ENCODE peak calls at places on chromosomes 3 and 15, in four cellular contexts. One of them, this sample, is unnamed.

GRCh38 chr3:151282921-151283320 is 4.6 kb upstream of the P2RY14 start:
- DNase-seq in heart left ventricle: no peak
- DNase-seq in breast epithelium: no peak
- DNase-seq in endothelial cell of umbilical vein: peak; percentile 58
- DNase-seq in this sample: no peak

GRCh38 chr3:112374334-112374734 is 41.4 kb downstream of the CD200 start:
- DNase-seq in endothelial cell of umbilical vein: peak; percentile 46
- DNase-seq in breast epithelium: no peak
- DNase-seq in heart left ventricle: no peak
- DNase-seq in this sample: no peak

GRCh38 chr3:23465569-23465968 is 262.4 kb downstream of the UBE2E2 start:
- DNase-seq in breast epithelium: no peak
- DNase-seq in endothelial cell of umbilical vein: no peak
- DNase-seq in heart left ventricle: no peak
- DNase-seq in this sample: no peak

GRCh38 chr3:45993421-45994027 is 2.1 kb downstream of the FYCO1 start:
- DNase-seq in endothelial cell of umbilical vein: no peak
- DNase-seq in breast epithelium: no peak
- DNase-seq in heart left ventricle: no peak
- DNase-seq in this sample: no peak

GRCh38 chr3:47163023-47163989 is 607 bp downstream of the SETD2 start:
- DNase-seq in breast epithelium: no peak
- DNase-seq in endothelial cell of umbilical vein: peak; percentile 57
- DNase-seq in heart left ventricle: peak; percentile 61
- DNase-seq in this sample: peak; percentile 48

GRCh38 chr3:49638445-49638844 is 35.7 kb upstream of the APEH start:
- DNase-seq in heart left ventricle: no peak
- DNase-seq in breast epithelium: no peak
- DNase-seq in endothelial cell of umbilical vein: no peak
- DNase-seq in this sample: no peak

GRCh38 chr3:187628169-187628568 is 42.0 kb downstream of the SST start:
- DNase-seq in heart left ventricle: no peak
- DNase-seq in breast epithelium: no peak
- DNase-seq in endothelial cell of umbilical vein: no peak
- DNase-seq in this sample: no peak

GRCh38 chr15:68154923-68155559 is 50.1 kb downstream of the CALML4 start:
- DNase-seq in heart left ventricle: peak; percentile 32
- DNase-seq in breast epithelium: no peak
- DNase-seq in endothelial cell of umbilical vein: peak; percentile 71
- DNase-seq in this sample: peak; percentile 47

GRCh38 chr3:94596141-94596540 is 533.3 kb downstream of the NSUN3 start:
- DNase-seq in endothelial cell of umbilical vein: no peak
- DNase-seq in breast epithelium: no peak
- DNase-seq in heart left ventricle: no peak
- DNase-seq in this sample: no peak

GRCh38 chr3:129503387-129504010 is 24.9 kb upstream of the RHO start:
- DNase-seq in endothelial cell of umbilical vein: no peak
- DNase-seq in heart left ventricle: no peak
- DNase-seq in breast epithelium: no peak
- DNase-seq in this sample: no peak

GRCh38 chr3:186515115-186515514 is 29.1 kb downstream of the CRYGS start:
- DNase-seq in endothelial cell of umbilical vein: no peak
- DNase-seq in heart left ventricle: no peak
- DNase-seq in breast epithelium: no peak
- DNase-seq in this sample: no peak

GRCh38 chr3:15345051-15345607 is 12.7 kb upstream of the SH3BP5 start:
- DNase-seq in breast epithelium: no peak
- DNase-seq in endothelial cell of umbilical vein: no peak
- DNase-seq in heart left ventricle: no peak
- DNase-seq in this sample: peak; percentile 76

GRCh38 chr15:83208357-83208661 is 686 bp upstream of the HDGFL3 start:
- DNase-seq in breast epithelium: no peak
- DNase-seq in endothelial cell of umbilical vein: no peak
- DNase-seq in heart left ventricle: no peak
- DNase-seq in this sample: no peak

GRCh38 chr3:196942915-196943277 is 568 bp upstream of the NCBP2 start:
- DNase-seq in heart left ventricle: no peak
- DNase-seq in breast epithelium: no peak
- DNase-seq in endothelial cell of umbilical vein: no peak
- DNase-seq in this sample: peak; percentile 13

GRCh38 chr3:32819086-32819450 is 1.3 kb downstream of the TRIM71 start:
- DNase-seq in breast epithelium: no peak
- DNase-seq in endothelial cell of umbilical vein: no peak
- DNase-seq in heart left ventricle: no peak
- DNase-seq in this sample: no peak

GRCh38 chr3:40851836-40852235 is 327.1 kb downstream of the ZNF621 start:
- DNase-seq in breast epithelium: no peak
- DNase-seq in heart left ventricle: no peak
- DNase-seq in endothelial cell of umbilical vein: peak; percentile 59
- DNase-seq in this sample: no peak

GRCh38 chr15:77032647-77033416 is 37.9 kb downstream of the PSTPIP1 start:
- DNase-seq in endothelial cell of umbilical vein: no peak
- DNase-seq in breast epithelium: peak; percentile 8
- DNase-seq in heart left ventricle: no peak
- DNase-seq in this sample: no peak

GRCh38 chr15:77032052-77032646 is 37.2 kb downstream of the PSTPIP1 start:
- DNase-seq in heart left ventricle: peak; percentile 24
- DNase-seq in breast epithelium: no peak
- DNase-seq in endothelial cell of umbilical vein: no peak
- DNase-seq in this sample: no peak

GRCh38 chr15:77030928-77031375 is 36.0 kb downstream of the PSTPIP1 start:
- DNase-seq in endothelial cell of umbilical vein: no peak
- DNase-seq in heart left ventricle: peak; percentile 11
- DNase-seq in breast epithelium: peak; percentile 15
- DNase-seq in this sample: no peak

GRCh38 chr15:77030042-77030927 is 35.4 kb downstream of the PSTPIP1 start:
- DNase-seq in endothelial cell of umbilical vein: no peak
- DNase-seq in heart left ventricle: peak; percentile 24
- DNase-seq in breast epithelium: no peak
- DNase-seq in this sample: no peak

GRCh38 chr15:77031376-77032050 is 36.6 kb downstream of the PSTPIP1 start:
- DNase-seq in endothelial cell of umbilical vein: no peak
- DNase-seq in heart left ventricle: peak; percentile 19
- DNase-seq in breast epithelium: no peak
- DNase-seq in this sample: no peak
- TF ChIP-seq POLR2A in endothelial cell of umbilical vein: no peak
- TF ChIP-seq POLR2A in heart left ventricle: no peak
- TF ChIP-seq POLR2A in breast epithelium: no peak
- TF ChIP-seq POLR2A in this sample: no peak

GRCh38 chr15:40108061-40108854 is 421 bp downstream of the BMF start:
- DNase-seq in heart left ventricle: peak; percentile 86
- DNase-seq in breast epithelium: no peak
- DNase-seq in endothelial cell of umbilical vein: peak; percentile 47
- DNase-seq in this sample: peak; percentile 87
- H3K4me1 ChIP-seq in heart left ventricle: peaks cover 51% of the 10 kb centered on the region
- H3K4me1 ChIP-seq in breast epithelium: peaks cover 35% of the 10 kb centered on the region
- H3K4me1 ChIP-seq in endothelial cell of umbilical vein: peaks cover 14% of the 10 kb centered on the region
- H3K4me1 ChIP-seq in this sample: peaks cover 50% of the 10 kb centered on the region

DNA sequence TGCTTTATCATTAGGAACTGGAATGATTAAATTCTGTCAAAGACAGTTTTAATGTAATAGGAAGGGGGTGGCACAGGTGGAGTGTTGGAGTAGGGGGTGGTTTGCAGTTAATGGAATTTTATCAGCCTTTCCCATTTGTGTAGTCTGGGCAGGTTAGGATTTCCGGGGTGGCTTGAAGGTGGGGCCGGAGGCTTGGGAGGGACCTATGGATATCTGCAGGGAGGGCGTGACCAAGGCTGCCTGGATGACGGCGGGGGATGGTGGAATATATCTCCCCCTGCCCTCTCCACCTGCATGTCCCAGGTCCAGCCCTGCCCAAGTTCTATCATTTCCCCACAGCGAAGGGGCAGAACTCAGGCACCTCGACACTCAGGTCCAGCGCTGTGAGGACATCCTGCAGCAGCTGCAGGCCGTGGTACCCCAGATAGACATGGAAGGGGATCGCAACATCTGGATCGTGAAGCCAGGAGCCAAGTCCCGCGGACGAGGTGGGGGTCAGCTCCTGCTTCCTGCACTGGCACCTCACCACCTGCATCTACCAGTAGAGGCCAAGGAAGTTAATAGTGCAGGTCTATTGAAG is 15.5 kb downstream of the TTLL3 start:
- DNase-seq in heart left ventricle: no peak
- DNase-seq in endothelial cell of umbilical vein: no peak
- DNase-seq in breast epithelium: no peak
- DNase-seq in this sample: no peak
- TF ChIP-seq POLR2A in heart left ventricle: no peak
- TF ChIP-seq POLR2A in endothelial cell of umbilical vein: no peak
- TF ChIP-seq POLR2A in breast epithelium: no peak
- TF ChIP-seq POLR2A in this sample: no peak

GRCh38 chr15:47339800-47340575 is 377.3 kb upstream of the SEMA6D start:
- DNase-seq in heart left ventricle: no peak
- DNase-seq in breast epithelium: no peak
- DNase-seq in endothelial cell of umbilical vein: no peak
- DNase-seq in this sample: no peak
- H3K4me1 ChIP-seq in heart left ventricle: peaks cover 4% of the 10 kb centered on the region
- H3K4me1 ChIP-seq in breast epithelium: no peaks in the 10 kb centered on the region
- H3K4me1 ChIP-seq in endothelial cell of umbilical vein: no peaks in the 10 kb centered on the region
- H3K4me1 ChIP-seq in this sample: peaks cover 34% of the 10 kb centered on the region

DNA sequence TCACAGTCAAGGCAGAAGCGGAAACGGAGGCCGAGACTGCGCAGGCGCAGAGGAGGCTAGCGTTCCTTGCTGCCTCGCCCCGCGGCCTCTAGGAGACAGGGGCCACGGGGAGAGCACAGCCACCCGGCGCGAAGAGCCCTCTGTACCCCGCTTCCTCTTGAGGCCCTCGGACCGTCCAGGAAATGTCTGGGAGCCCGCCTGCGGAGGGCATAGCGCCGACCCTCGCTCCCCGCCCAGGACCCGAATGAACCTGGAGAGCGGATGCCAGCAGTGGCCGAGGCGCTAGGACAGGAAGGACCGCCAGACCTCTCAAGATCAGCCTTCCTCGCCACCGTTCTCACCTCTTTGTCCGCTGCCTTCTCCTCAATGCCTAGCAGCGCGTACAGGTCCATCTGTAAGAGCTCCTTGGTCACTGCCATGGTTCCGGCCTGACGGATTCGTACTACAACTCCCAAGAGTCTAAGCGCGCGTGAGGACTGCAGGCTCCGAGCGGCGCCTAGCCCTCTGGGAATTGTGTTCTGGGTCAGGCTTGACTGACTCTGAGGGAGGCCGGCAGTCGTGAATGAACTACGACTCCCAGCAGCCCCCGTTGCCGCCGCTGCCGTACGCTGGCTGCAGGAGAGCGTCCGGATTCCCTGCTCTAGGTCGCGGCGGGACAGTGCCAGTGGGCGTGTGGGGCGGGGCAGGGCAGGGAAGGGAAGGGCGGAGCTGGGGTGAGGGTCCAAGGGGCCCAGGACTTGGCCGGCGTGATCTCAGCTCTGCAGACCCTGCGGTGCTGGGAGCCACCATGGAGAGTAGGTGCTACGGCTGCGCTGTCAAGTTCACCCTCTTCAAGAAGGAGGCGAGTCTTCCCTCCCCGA is at the start of the genes DNAJC17 and ZFYVE19:
- DNase-seq in heart left ventricle: peak; percentile 99
- DNase-seq in endothelial cell of umbilical vein: peak; percentile 98
- DNase-seq in breast epithelium: peak; percentile 94
- DNase-seq in this sample: peak; percentile 97
- TF ChIP-seq POLR2A in heart left ventricle: peak; percentile 66
- TF ChIP-seq POLR2A in endothelial cell of umbilical vein: peak; percentile 85
- TF ChIP-seq POLR2A in breast epithelium: peak; percentile 11
- TF ChIP-seq POLR2A in this sample: no peak

GRCh38 chr15:62568004-62568403 is 402.9 kb upstream of the C2CD4B start:
- DNase-seq in heart left ventricle: no peak
- DNase-seq in breast epithelium: no peak
- DNase-seq in endothelial cell of umbilical vein: no peak
- DNase-seq in this sample: no peak
- H3K4me1 ChIP-seq in heart left ventricle: peaks cover 34% of the 10 kb centered on the region
- H3K4me1 ChIP-seq in breast epithelium: no peaks in the 10 kb centered on the region
- H3K4me1 ChIP-seq in endothelial cell of umbilical vein: no peaks in the 10 kb centered on the region
- H3K4me1 ChIP-seq in this sample: peaks cover 26% of the 10 kb centered on the region

This sample was measured in thyroid gland.